ENCODE peak calls at places on chromosomes 13 and 19, in five cellular contexts. E is PC-9, C is GM23248, N is uterus, A is IMR-90. U is an unnamed sample. For H3K27me3, the result is how much of the 10 kb centered on the place peaks cover.

GRCh38 chr19:15532779-15533521 is 24.6 kb downstream of the CYP4F22 start:
- DNase-seq in E (peak), C (peak), N (no peak), A (no peak), U (no peak)

GRCh38 chr13:38417727-38418126 is 68.1 kb downstream of the UFM1 start:
- DNase-seq in E (no peak), C (peak), N (no peak), A (peak), U (peak)

GRCh38 chr13:61410669-61411297 is 4.9 kb downstream of the PCDH20 start:
- DNase-seq in E (no peak), C (peak), N (no peak), A (peak), U (no peak)

GRCh38 chr13:45918597-45918996 is 67.0 kb upstream of the SIAH3 start:
- DNase-seq in E (no peak), C (no peak), N (no peak), A (no peak), U (no peak)

GRCh38 chr13:99577934-99578917 is 77.0 kb downstream of the TM9SF2 start:
- DNase-seq in E (no peak), C (peak), N (no peak), A (no peak), U (peak)

GRCh38 chr13:50341526-50341925 is 326.3 kb downstream of the KCNRG start:
- DNase-seq in E (no peak), C (no peak), N (no peak), A (no peak), U (no peak)

GRCh38 chr19:31380854-31381253 is 31.6 kb upstream of the TSHZ3 start:
- DNase-seq in E (no peak), C (no peak), N (no peak), A (no peak), U (no peak)

GRCh38 chr19:45955905-45956608 is 17.6 kb downstream of the NOVA2 start:
- DNase-seq in E (peak), C (no peak), N (peak), A (peak), U (peak)

GRCh38 chr19:14519860-14520407 is 1.7 kb upstream of the DNAJB1 start:
- DNase-seq in E (peak), C (peak), N (no peak), A (peak), U (peak)

GRCh38 chr19:29872224-29872731 is 60.5 kb downstream of the CCNE1 start:
- DNase-seq in E (no peak), C (peak), N (no peak), A (no peak), U (no peak)

GRCh38 chr13:28459911-28460310 is 35.0 kb downstream of the FLT1 start:
- DNase-seq in E (no peak), C (no peak), N (no peak), A (no peak), U (no peak)

GRCh38 chr19:33794578-33795369 is 1.9 kb upstream of the KCTD15 start:
- DNase-seq in E (no peak), C (peak), N (peak), A (no peak), U (no peak)

GRCh38 chr19:38303517-38304351 is at the start of gene C19orf33:
- DNase-seq in E (peak), C (peak), N (no peak), A (no peak), U (no peak)

GRCh38 chr19:38306236-38306635 is 2.2 kb downstream of the C19orf33 start:
- DNase-seq in E (no peak), C (no peak), N (no peak), A (no peak), U (no peak)

GRCh38 chr19:38304866-38305429 is 897 bp downstream of the C19orf33 start:
- DNase-seq in E (peak), C (no peak), N (no peak), A (no peak), U (no peak)

GRCh38 chr19:38307076-38307475 is 3.0 kb downstream of the C19orf33 start:
- DNase-seq in E (no peak), C (no peak), N (no peak), A (no peak), U (no peak)

DNA sequence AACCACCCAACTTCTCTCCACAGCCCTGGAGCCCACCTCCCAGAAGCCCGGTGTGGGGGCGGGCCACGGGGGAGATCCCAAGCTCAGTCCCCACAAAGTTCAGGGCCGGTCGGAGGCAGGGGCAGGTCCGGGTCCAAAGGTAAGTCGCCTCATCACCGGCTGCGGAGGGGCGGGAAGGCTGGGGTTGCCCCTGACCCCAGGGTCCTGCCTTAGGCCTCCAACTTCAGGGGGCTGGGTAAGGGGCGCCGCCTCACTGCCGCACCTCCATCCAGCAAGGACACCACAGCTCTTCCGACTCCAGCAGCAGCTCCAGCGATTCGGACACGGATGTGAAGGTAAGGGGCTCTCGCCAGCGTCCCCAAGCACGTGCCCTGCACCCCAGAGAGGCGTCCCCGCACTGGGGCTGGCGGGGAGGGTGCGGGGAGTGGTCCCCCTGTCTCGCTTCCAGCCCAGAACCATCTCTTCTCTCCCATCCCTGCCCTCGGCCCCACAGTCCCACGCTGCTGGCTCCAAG is 358 bp downstream of the C19orf33 start:
- DNase-seq in E (no peak), C (no peak), N (no peak), A (no peak), U (no peak)
- H3K27ac ChIP-seq in E (peak), C (no peak), N (no peak), A (no peak), U (no peak)

DNA sequence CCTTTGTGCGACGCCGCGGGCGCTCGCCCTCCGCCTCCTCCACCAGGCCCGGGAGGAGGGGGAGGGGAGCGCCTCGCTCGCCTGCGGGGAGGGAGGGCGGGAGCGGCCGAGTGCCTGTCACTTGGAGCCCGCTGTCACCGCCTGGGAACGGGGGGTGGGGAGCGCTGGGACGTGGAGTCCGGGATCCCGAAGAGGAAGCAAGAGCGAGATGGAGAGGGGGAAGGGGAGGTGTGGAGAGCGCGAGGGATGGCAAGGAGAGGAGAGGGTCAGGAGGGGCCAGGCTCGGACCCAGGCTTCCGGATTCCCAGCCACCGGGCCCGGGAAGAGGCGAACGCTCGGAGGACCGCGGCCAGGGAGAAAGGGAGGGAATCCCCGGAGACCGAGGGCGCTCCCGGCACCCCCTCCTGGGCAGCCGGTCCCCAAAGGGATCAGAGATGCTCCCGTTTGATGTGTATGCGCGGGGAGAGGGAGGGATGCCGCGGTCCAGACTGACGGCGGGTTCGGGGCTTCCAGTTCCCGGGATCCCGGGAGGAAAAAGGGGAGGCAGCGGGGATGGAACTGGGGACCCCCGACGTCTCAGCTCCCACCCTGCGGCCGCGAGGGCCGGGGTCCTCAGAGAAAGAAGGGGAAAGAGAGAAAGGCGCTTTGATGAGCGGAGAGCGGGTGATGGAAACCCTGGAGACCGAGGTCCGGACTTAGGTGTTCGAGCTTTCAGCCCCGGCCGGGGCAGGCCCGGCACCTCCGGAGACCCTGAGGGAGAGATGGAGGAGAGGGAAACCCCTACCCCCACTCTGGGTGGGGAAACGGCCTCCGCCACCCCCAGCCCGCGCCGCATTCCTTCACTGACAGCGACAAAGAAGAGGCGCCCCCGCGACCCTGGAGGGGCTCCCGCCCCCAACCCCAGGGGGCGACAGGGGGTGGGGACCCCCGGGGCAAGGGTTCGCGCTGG is 4.7 kb upstream of the DPF1 start:
- DNase-seq in E (no peak), C (no peak), N (no peak), A (no peak), U (peak)
- H3K4me3 ChIP-seq in E (no peak), C (peak), N (no peak), A (peak), U (peak)

GRCh38 chr19:49417090-49417489 is 6.2 kb downstream of the PTH2 start:
- DNase-seq in E (no peak), C (no peak), N (no peak), A (no peak), U (no peak)

GRCh38 chr19:49414256-49414655 is 9.0 kb downstream of the PTH2 start:
- DNase-seq in E (no peak), C (no peak), N (no peak), A (no peak), U (no peak)

GRCh38 chr19:49415102-49415809 is 8.0 kb downstream of the PTH2 start:
- DNase-seq in E (no peak), C (peak), N (no peak), A (no peak), U (no peak)

GRCh38 chr19:49413348-49413747 is 9.9 kb downstream of the PTH2 start:
- DNase-seq in E (no peak), C (no peak), N (no peak), A (peak), U (no peak)

DNA sequence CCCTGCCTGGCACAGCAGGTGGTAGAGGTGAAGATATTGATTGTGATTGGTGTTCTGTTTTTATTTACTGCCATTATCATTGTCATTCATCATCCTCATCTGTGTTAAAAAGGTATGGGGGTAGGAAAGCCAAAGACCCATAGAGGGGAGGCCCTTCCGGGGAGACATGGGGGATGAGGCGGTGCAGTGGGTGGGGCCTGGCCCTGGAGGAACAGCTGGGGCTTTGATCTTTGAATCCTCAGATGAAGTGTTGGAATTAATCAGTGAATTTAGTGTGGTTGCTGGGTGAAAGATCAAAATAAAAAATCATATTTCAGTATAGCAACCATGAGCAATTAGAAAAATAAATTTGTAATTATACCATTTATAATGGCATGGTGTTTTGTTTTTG is 7.4 kb downstream of the PTH2 start:
- DNase-seq in E (no peak), C (no peak), N (no peak), A (no peak), U (no peak)
- H3K27me3 ChIP-seq in E (half or more), C (under half), N (under half), A (half or more), U (under half)

GRCh38 chr13:98174995-98175394 is 2.1 kb downstream of the RNF113B start:
- DNase-seq in E (no peak), C (peak), N (no peak), A (peak), U (no peak)
- H3K27ac ChIP-seq in E (no peak), C (peak), N (no peak), A (peak), U (peak)

GRCh38 chr13:48594080-48594815 is 59.5 kb upstream of the CYSLTR2 start:
- DNase-seq in E (no peak), C (no peak), N (no peak), A (no peak), U (no peak)
- H3K4me3 ChIP-seq in E (no peak), C (no peak), N (no peak), A (no peak), U (no peak)

GRCh38 chr13:56393549-56393948 is 747.2 kb upstream of the PRR20A start:
- DNase-seq in E (no peak), C (no peak), N (no peak), A (no peak), U (no peak)
- H3K27me3 ChIP-seq in E (under half), C (under half), N (under half), A (under half), U (under half)

GRCh38 chr19:1880611-1881392 is 4.5 kb downstream of the ABHD17A start:
- DNase-seq in E (no peak), C (no peak), N (no peak), A (no peak), U (no peak)
- H3K27ac ChIP-seq in E (no peak), C (no peak), N (no peak), A (no peak), U (no peak)

GRCh38 chr19:42497492-42498226 is 30.6 kb downstream of the CEACAM1 start:
- DNase-seq in E (no peak), C (no peak), N (no peak), A (no peak), U (no peak)
- H3K4me3 ChIP-seq in E (no peak), C (no peak), N (no peak), A (no peak), U (no peak)

GRCh38 chr19:9039728-9040127 is 29.5 kb upstream of the MUC16 start:
- DNase-seq in E (peak), C (no peak), N (no peak), A (no peak), U (no peak)
- H3K27me3 ChIP-seq in E (under half), C (under half), N (under half), A (under half), U (under half)